ENCODE peak calls at places on chromosomes 5 and 9, in ten cellular contexts. G is heart left ventricle; A is AG09309; K is endothelial cell; F is GM06990; Z is WERI-Rb-1; D is activated B cell treated with CpG ODN at 0.5 μM for 24 hours; X is activated CD8-positive, alpha-beta T cell treated with anti-CD3 and anti-CD28 coated beads for 36 hours; O is GM13977; Y is fibroblast of lung. N is an unnamed sample.

GRCh38 chr9:134778841-134779411 is 101.7 kb upstream of the FCN2 start:
- DNase-seq in G (peak; percentile 57), A (no peak), K (peak; percentile 82), F (no peak), Z (peak; percentile 93), D (no peak), X (no peak), O (no peak), Y (peak; percentile 73), N (no peak)

GRCh38 chr5:54309751-54310432 is 481 bp downstream of the ARL15 start:
- DNase-seq in G (peak; percentile 43), A (no peak), K (peak; percentile 39), F (no peak), Z (peak; percentile 28), D (no peak), X (peak; percentile 54), O (peak; percentile 17), Y (peak; percentile 29), N (peak; percentile 19)

GRCh38 chr5:113337515-113338140 is 97.2 kb downstream of the TSSK1B start:
- DNase-seq in G (no peak), A (no peak), K (no peak), F (no peak), Z (no peak), D (no peak), X (no peak), O (no peak), Y (peak; percentile 69), N (no peak)

GRCh38 chr5:91283899-91284298 is 99.2 kb downstream of the ARRDC3 start:
- DNase-seq in G (no peak), A (peak; percentile 86), K (no peak), F (no peak), Z (no peak), D (no peak), X (no peak), O (no peak), Y (peak; percentile 83), N (no peak)

GRCh38 chr5:175478384-175479124 is at the start of gene SFXN1:
- DNase-seq in G (peak; percentile 73), A (no peak), K (peak; percentile 68), F (peak; percentile 91), Z (peak; percentile 83), D (peak; percentile 76), X (peak; percentile 84), O (peak; percentile 96), Y (peak; percentile 69), N (peak; percentile 97)

GRCh38 chr5:158699336-158699735 is 400.4 kb downstream of the EBF1 start:
- DNase-seq in G (no peak), A (no peak), K (no peak), F (no peak), Z (no peak), D (no peak), X (no peak), O (no peak), Y (no peak), N (no peak)

GRCh38 chr5:6504677-6505414 is 56.2 kb downstream of the UBE2QL1 start:
- DNase-seq in G (no peak), A (no peak), K (no peak), F (no peak), Z (no peak), D (no peak), X (no peak), O (no peak), Y (peak; percentile 40), N (no peak)

GRCh38 chr9:122058051-122058450 is 35.1 kb downstream of the TTLL11 start:
- DNase-seq in G (no peak), A (no peak), K (no peak), F (no peak), Z (peak; percentile 66), D (no peak), X (no peak), O (no peak), Y (no peak), N (no peak)

GRCh38 chr5:106749826-106750225 is 920.9 kb downstream of the EFNA5 start:
- DNase-seq in G (no peak), A (no peak), K (no peak), F (no peak), Z (no peak), D (no peak), X (no peak), O (no peak), Y (no peak), N (no peak)

GRCh38 chr5:9605459-9605858 is 24.7 kb downstream of the TAS2R1 start:
- DNase-seq in G (no peak), A (no peak), K (no peak), F (no peak), Z (no peak), D (no peak), X (no peak), O (no peak), Y (no peak), N (no peak)
- TF ChIP-seq CTCF in G (no peak), A (no peak), K (no peak), F (no peak), Z (no peak), D (no peak), X (no peak), O (no peak), Y (no peak), N (no peak)

GRCh38 chr5:134784241-134784920 is 25.8 kb downstream of the DDX46 start:
- DNase-seq in G (no peak), A (no peak), K (no peak), F (no peak), Z (no peak), D (no peak), X (no peak), O (no peak), Y (no peak), N (no peak)
- TF ChIP-seq CTCF in G (no peak), A (peak; percentile 20), K (no peak), F (peak; percentile 8), Z (no peak), D (no peak), X (no peak), O (peak; percentile 30), Y (peak; percentile 15), N (no peak)

GRCh38 chr5:141669519-141669918 is 12.5 kb downstream of the ARAP3 start:
- DNase-seq in G (no peak), A (no peak), K (no peak), F (no peak), Z (no peak), D (no peak), X (no peak), O (no peak), Y (no peak), N (no peak)
- TF ChIP-seq CTCF in G (no peak), A (peak; percentile 0), K (no peak), F (no peak), Z (peak; percentile 49), D (no peak), X (no peak), O (peak; percentile 1), Y (no peak), N (no peak)

GRCh38 chr5:16234598-16234997 is 55.0 kb upstream of the MARCHF11 start:
- DNase-seq in G (no peak), A (no peak), K (no peak), F (no peak), Z (no peak), D (no peak), X (no peak), O (no peak), Y (no peak), N (no peak)
- TF ChIP-seq CTCF in G (no peak), A (no peak), K (no peak), F (no peak), Z (no peak), D (no peak), X (no peak), O (no peak), Y (no peak), N (no peak)

DNA sequence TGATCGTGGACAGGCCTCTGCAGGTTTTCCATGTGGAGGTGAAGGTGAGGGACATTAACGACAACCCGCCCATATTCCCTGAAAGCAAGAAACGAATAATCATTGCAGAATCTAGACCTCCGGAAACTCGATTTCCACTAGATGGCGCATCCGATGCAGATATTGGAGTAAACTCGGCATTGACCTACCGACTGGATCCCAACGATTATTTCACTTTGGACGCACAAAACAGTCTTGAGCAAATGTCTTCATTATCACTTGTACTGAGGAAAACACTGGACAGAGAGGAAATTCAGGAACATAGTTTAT is 621 bp downstream of the PCDHA13 start:
- DNase-seq in G (no peak), A (no peak), K (peak; percentile 54), F (no peak), Z (peak; percentile 79), D (no peak), X (no peak), O (peak; percentile 10), Y (no peak), N (no peak)
- TF ChIP-seq CTCF in G (no peak), A (peak; percentile 3), K (peak; percentile 39), F (no peak), Z (peak; percentile 68), D (no peak), X (no peak), O (no peak), Y (no peak), N (no peak)

GRCh38 chr5:134225780-134226440 is at the start of gene PPP2CA:
- DNase-seq in G (peak; percentile 98), A (peak; percentile 94), K (peak; percentile 99), F (peak; percentile 100), Z (peak; percentile 99), D (peak; percentile 100), X (peak; percentile 98), O (peak; percentile 97), Y (peak; percentile 97), N (peak; percentile 97)

GRCh38 chr5:134223406-134224251 is 2.2 kb downstream of the PPP2CA start:
- DNase-seq in G (no peak), A (no peak), K (no peak), F (no peak), Z (no peak), D (no peak), X (no peak), O (no peak), Y (peak; percentile 36), N (no peak)

GRCh38 chr5:134226441-134227192 is 744 bp upstream of the PPP2CA start:
- DNase-seq in G (no peak), A (no peak), K (no peak), F (no peak), Z (no peak), D (no peak), X (peak; percentile 84), O (no peak), Y (peak; percentile 36), N (peak; percentile 19)

GRCh38 chr5:134227259-134227658 is 1.4 kb upstream of the PPP2CA start:
- DNase-seq in G (peak; percentile 45), A (no peak), K (no peak), F (no peak), Z (peak; percentile 39), D (no peak), X (no peak), O (no peak), Y (peak; percentile 23), N (no peak)

DNA sequence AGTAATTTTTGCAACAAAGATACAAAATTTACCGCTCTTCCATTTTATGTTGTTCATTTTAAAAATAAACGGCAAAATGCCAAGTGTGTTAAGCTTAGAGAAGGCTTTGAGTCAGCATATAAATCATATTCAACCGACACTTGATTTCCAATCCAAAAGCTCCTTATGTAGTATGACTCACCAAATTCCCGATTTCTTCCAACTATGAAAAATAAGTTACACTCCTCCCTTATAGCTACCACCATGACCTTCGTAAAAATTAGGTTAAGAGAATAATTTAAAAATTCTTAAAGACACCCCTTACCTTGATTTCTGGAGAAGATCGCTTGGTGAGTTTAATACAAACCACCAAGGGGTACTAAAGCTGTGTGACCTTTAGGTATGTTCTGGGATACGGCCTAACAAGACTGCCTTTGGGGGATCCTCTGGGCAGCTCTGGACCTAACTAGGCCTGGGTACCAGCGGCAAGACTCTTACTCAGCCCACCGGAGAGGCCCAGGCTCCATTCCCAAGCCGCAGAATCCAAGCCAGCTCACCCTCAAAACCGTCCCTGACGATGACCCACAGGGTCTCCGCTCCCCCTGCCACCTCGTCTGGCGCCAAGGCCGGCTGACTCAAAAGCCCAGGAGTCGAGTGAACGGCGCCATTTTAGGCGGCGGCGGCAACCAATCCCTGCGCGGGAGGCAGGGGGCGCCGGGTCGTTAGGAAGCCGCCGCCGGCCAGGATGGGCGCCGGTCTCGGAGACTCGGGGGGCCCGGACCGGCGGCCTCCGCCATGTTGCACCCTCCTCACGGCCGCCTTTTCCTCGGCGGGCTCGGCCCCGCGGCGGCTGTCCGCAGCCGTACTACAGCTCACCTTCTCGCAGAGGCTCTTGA is 731 bp downstream of the PPP2CA start:
- DNase-seq in G (peak; percentile 71), A (no peak), K (peak; percentile 74), F (peak; percentile 81), Z (peak; percentile 67), D (peak; percentile 65), X (peak; percentile 80), O (peak; percentile 62), Y (peak; percentile 82), N (peak; percentile 60)
- TF ChIP-seq CTCF in G (peak; percentile 18), A (no peak), K (no peak), F (peak; percentile 29), Z (no peak), D (no peak), X (no peak), O (peak; percentile 43), Y (no peak), N (no peak)